ENCODE peak calls at places on chromosome 16, in eight cellular contexts. R is SK-N-SH, U is cardiac muscle cell, C is heart left ventricle, L is neural progenitor cell, T is ascending aorta, I is hepatocyte, Z is lower lobe of right lung. M is an unnamed sample. For H3K4me1, the result is how much of the 10 kb centered on the place peaks cover.

GRCh38 chr16:27720731-27721547 is 171.0 kb downstream of the KATNIP start:
- DNase-seq in I (no peak), T (no peak), C (no peak), L (peak), U (no peak), R (no peak), Z (no peak), M (peak)

GRCh38 chr16:22623351-22623781 is 112.7 kb downstream of the NPIPB5 start:
- DNase-seq in T (no peak), I (no peak), Z (no peak), C (no peak), U (no peak), L (no peak), R (no peak), M (no peak)

GRCh38 chr16:8623634-8624033 is 2.1 kb downstream of the METTL22 start:
- DNase-seq in L (no peak), U (no peak), R (no peak), C (no peak), I (no peak), Z (no peak), T (no peak), M (no peak)

GRCh38 chr16:8798174-8798527 is 512 bp downstream of the PMM2 start:
- DNase-seq in I (no peak), L (no peak), Z (no peak), R (peak), C (no peak), U (no peak), T (no peak), M (no peak)

GRCh38 chr16:1809281-1809801 is 15.8 kb upstream of the IGFALS start:
- DNase-seq in C (no peak), T (no peak), Z (peak), U (no peak), R (no peak), I (peak), L (peak), M (no peak)

GRCh38 chr16:88977028-88977844 is at the start of gene CBFA2T3:
- DNase-seq in T (peak), C (peak), I (no peak), U (no peak), Z (peak), L (no peak), R (no peak), M (peak)

GRCh38 chr16:85812811-85813700 is 13.6 kb downstream of the COX4I1 start:
- DNase-seq in T (peak), L (no peak), I (no peak), C (no peak), U (no peak), Z (peak), R (no peak), M (peak)

GRCh38 chr16:87731607-87732006 is 34.2 kb downstream of the KLHDC4 start:
- DNase-seq in Z (no peak), I (no peak), L (no peak), C (no peak), R (no peak), U (no peak), T (no peak), M (no peak)

GRCh38 chr16:55376567-55377167 is 52.7 kb downstream of the IRX6 start:
- DNase-seq in Z (no peak), R (no peak), U (no peak), I (no peak), L (no peak), T (no peak), C (no peak), M (no peak)

GRCh38 chr16:49923411-49923810 is 67.5 kb upstream of the ZNF423 start:
- DNase-seq in U (no peak), C (no peak), Z (no peak), R (no peak), T (no peak), I (no peak), L (no peak), M (peak)

GRCh38 chr16:57667526-57668258 is 414 bp upstream of the ADGRG3 start:
- DNase-seq in U (no peak), T (peak), I (no peak), R (peak), C (peak), L (no peak), Z (peak), M (no peak)

GRCh38 chr16:85757341-85757822 is 6.5 kb upstream of the C16orf74 start:
- DNase-seq in I (no peak), C (no peak), Z (no peak), T (no peak), R (no peak), U (no peak), L (no peak), M (peak)

GRCh38 chr16:78365376-78365775 is 265.9 kb downstream of the WWOX start:
- DNase-seq in C (no peak), U (no peak), L (no peak), T (no peak), I (no peak), Z (no peak), R (no peak), M (no peak)

GRCh38 chr16:11312718-11313492 is 31.8 kb upstream of the PRM1 start:
- DNase-seq in Z (no peak), L (no peak), T (no peak), I (peak), U (no peak), C (no peak), R (no peak), M (peak)

GRCh38 chr16:78183886-78184553 is 84.6 kb downstream of the WWOX start:
- DNase-seq in U (no peak), R (peak), C (no peak), Z (no peak), L (no peak), T (no peak), I (peak), M (no peak)

GRCh38 chr16:11094838-11095565 is 150.6 kb downstream of the CLEC16A start:
- DNase-seq in Z (no peak), I (no peak), C (no peak), T (no peak), U (no peak), L (no peak), R (no peak), M (peak)

GRCh38 chr16:86072328-86073102 is 173.6 kb downstream of the IRF8 start:
- DNase-seq in I (peak), U (peak), R (peak), L (peak), C (peak), T (no peak), Z (no peak), M (peak)

GRCh38 chr16:86662195-86662594 is 83.8 kb downstream of the FOXL1 start:
- DNase-seq in C (no peak), I (no peak), T (no peak), Z (no peak), R (no peak), L (no peak), U (no peak), M (no peak)

GRCh38 chr16:83552193-83552592 is 255.6 kb upstream of the HSBP1 start:
- DNase-seq in I (no peak), C (no peak), Z (no peak), U (no peak), L (no peak), T (no peak), R (no peak), M (no peak)

GRCh38 chr16:54246454-54246821 is 40.1 kb downstream of the IRX3 start:
- DNase-seq in R (no peak), Z (no peak), C (no peak), T (no peak), I (no peak), U (no peak), L (no peak), M (no peak)
- H3K4me3 ChIP-seq in R (no peak), Z (no peak), C (no peak), T (no peak), I (no peak), U (no peak), L (no peak), M (no peak)

DNA sequence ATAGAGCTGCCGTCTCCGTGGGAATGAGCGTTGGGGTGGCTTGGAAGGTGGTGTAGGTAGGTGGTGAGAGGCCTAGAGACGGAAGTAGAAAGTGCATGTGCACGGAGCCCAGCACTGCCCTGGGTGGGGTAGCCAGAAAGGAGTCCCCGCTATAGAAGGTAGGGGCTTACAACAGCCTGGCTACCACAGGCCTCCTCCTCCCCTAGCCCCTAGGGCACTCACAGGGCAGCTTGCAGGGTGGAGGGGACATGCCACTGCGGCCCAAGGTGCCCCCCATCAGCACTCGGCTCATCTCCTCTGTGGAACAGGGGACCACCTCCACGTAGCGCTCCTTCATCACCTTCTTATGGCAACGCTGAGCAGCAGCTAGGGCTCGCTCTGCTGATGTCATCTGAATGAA is 5.0 kb downstream of the ESRP2 start:
- DNase-seq in R (no peak), T (peak), C (no peak), Z (no peak), L (no peak), I (no peak), U (no peak), M (no peak)
- H3K4me1 ChIP-seq in R (under half), T (under half), C (under half), Z (under half), L (under half), I (under half), U (under half), M (under half)

DNA sequence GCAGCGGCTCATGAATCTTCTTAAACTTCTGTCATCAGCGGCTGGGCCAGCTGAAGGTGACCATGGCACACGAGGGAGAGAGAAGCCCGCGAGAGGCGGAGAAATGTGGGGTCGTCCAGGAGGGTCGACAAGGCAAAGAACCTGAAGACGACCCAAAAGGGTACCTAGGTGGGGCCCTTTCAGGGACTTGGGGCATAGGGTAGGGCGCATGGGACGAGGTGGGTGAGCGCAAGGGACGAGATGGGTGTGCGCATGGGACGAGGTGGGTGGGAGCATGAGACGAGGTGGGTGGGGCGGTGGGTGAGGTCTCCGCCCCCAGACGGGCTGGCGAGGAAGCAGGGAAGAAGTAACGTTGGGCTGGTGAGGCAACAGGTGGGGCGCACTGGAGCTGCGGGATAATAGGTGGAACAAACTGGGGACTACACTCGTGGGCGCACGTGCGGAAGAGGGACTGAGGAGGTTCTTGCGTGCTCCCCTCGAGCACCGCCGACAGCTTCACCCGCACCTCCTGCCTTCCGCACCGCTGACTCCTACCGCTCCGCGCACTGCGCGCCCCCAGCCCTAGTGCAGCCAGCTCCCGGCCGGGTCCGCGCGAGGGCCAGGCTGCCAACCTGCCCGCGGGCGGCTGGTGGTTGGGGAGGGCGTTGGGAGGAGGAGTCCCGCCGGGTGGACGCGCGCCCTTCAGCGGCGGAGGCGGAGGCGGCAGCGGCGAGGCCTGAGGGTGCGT is 23.2 kb upstream of the CRYM start:
- DNase-seq in U (peak), I (peak), Z (peak), R (peak), L (peak), T (peak), C (peak), M (peak)
- TF ChIP-seq CTCF in U (peak), I (peak), Z (peak), R (peak), L (peak), T (peak), C (no peak), M (peak)

GRCh38 chr16:19613834-19614233 is 58.3 kb downstream of the VPS35L start:
- DNase-seq in Z (no peak), C (no peak), R (no peak), T (no peak), I (no peak), U (no peak), L (no peak), M (no peak)
- H3K4me3 ChIP-seq in Z (no peak), C (no peak), R (no peak), T (no peak), I (no peak), U (no peak), L (no peak), M (no peak)

DNA sequence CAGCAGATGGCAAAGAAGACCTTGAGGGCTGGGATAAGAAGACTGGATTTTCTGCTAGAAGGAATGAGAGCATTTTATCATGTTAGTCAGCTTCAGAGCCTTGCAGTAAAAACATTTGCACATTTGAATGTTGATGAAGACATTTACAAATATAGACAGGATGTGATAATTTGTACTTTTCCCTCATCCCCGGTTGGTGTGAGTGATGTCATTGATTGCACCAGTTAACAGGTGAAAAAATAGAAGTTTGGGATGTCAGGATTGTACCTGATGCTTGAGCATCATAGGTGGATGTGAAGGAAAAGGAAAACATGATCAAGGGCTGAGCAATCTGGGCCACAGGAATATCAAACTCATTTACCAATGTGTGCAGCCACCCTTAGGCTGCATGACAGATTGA is 22.7 kb upstream of the MAPK3 start:
- DNase-seq in U (no peak), R (no peak), L (no peak), C (no peak), I (no peak), Z (no peak), T (no peak), M (no peak)
- H3K4me1 ChIP-seq in U (under half), R (under half), L (under half), C (under half), I (under half), Z (under half), T (under half), M (under half)

DNA sequence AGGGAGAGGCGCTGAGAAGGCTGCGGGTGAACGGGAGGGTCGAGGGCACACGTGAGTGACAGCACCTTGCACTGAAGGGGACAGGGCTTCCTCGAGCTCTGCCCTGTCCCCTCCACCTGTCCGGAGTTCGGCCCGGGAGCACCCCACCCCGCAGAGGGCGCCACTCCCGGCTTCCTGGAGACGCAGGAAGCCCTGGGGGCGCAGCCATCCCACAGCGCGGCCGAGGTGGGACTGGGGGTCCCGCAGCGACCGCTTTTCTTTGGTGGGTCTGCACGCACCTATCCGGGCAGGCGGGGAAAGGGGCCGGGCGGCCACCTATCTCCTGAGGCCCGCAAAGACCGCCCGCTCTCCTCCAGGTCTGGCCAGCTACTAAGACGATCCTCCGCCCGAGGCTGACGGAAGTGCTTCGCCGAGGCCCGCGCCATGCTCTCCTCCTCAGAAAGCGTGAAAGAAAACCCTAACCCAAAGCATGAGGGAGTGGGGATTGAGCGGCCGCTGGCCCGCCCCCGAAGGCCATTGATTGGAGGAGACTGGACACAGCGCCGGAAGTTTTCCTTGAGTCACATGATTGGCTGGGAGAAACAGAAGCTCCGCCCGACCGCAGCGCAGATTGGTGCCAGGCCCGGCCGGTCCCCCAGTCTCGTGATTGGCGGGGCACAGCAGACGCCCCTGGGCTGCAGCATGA is 34.4 kb downstream of the DDX19A start:
- DNase-seq in Z (peak), L (peak), U (peak), C (peak), I (peak), R (peak), T (peak), M (peak)
- TF ChIP-seq CTCF in Z (peak), L (peak), U (peak), C (peak), I (peak), R (peak), T (peak), M (no peak)

GRCh38 chr16:7405166-7405565 is 72.5 kb downstream of the RBFOX1 start:
- DNase-seq in U (peak), Z (peak), R (peak), L (peak), C (peak), I (peak), T (no peak), M (no peak)
- H3K4me3 ChIP-seq in U (no peak), Z (no peak), R (no peak), L (no peak), C (no peak), I (no peak), T (no peak), M (no peak)

GRCh38 chr16:12868169-12868568 is 33.2 kb upstream of the SHISA9 start:
- DNase-seq in R (no peak), C (no peak), I (no peak), L (no peak), U (no peak), T (no peak), Z (no peak), M (no peak)

GRCh38 chr16:12868788-12869187 is 32.6 kb upstream of the SHISA9 start:
- DNase-seq in I (no peak), T (no peak), C (no peak), Z (no peak), U (no peak), R (no peak), L (no peak), M (no peak)

GRCh38 chr16:12869681-12870427 is 31.5 kb upstream of the SHISA9 start:
- DNase-seq in Z (no peak), R (no peak), C (no peak), L (no peak), I (no peak), T (no peak), U (no peak), M (no peak)

GRCh38 chr16:12874135-12874534 is 27.3 kb upstream of the SHISA9 start:
- DNase-seq in U (no peak), T (no peak), L (no peak), Z (no peak), R (no peak), I (no peak), C (no peak), M (no peak)

DNA sequence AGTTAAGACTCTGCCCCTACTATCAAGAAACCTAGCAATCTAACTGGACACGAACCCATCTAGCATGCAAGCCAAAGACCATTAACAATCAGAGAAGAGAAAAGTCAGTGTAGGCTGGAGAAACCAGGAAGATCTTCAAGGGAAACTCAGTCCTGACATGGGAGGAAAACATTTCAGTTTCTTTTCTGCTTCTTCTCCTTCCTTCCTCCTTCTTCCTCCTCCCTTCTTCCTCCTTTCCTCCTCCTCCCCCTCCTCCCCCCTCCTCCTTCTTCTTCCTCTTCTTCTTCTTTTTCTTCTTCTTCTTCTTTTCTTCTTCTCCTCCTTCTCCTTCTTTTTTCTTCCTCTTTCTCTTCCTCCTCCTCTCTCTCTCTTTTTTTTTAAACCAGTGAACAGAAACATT is 29.6 kb upstream of the SHISA9 start:
- DNase-seq in T (no peak), Z (no peak), I (no peak), C (no peak), R (no peak), L (no peak), U (no peak), M (no peak)
- H3K4me1 ChIP-seq in T (under half), Z (under half), I (under half), C (under half), R (under half), L (under half), U (under half), M (under half)

DNA sequence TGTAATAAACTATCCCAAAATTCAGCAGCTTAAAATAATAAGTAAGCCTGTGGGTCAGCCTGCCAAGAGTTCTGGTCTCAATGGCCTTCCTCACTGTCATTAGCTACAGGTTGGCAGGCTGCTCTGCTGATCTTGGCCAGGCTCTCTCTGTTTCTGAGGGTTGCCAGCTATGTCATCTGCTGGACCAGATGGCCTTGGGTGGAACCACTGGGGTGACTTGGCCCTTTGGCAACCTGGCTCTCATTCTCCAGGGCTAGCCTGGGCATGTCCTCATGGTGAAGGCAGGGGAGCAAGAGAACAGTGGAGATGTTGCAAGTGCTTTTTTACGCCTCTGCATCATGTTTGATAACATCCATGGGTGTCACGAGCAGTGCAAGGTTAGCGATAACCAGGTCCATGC is 13.9 kb downstream of the ITGAM start:
- DNase-seq in C (no peak), R (no peak), L (no peak), T (no peak), Z (no peak), U (no peak), I (no peak), M (no peak)
- TF ChIP-seq CTCF in C (no peak), R (no peak), L (no peak), T (no peak), Z (no peak), U (no peak), I (no peak), M (no peak)

GRCh38 chr16:56658476-56658875 is 717 bp downstream of the MT1F start:
- DNase-seq in L (no peak), I (no peak), Z (no peak), C (no peak), U (no peak), R (no peak), T (no peak), M (no peak)
- H3K4me3 ChIP-seq in L (peak), I (no peak), Z (peak), C (no peak), U (no peak), R (no peak), T (peak), M (peak)